ENCODE peak calls at places on chromosomes 6 and 20, in five cellular contexts. C, H, Q, O and P are unnamed samples.

GRCh38 chr6:108616544-108616943 is 55.8 kb downstream of the FOXO3 start:
- DNase-seq in H (no peak), O (no peak), Q (no peak), C (no peak), P (no peak)

GRCh38 chr6:118565317-118565960 is 17.3 kb downstream of the PLN start:
- DNase-seq in Q (no peak), O (peak; percentile 21), H (peak; percentile 17), C (peak; percentile 56), P (peak; percentile 54)

GRCh38 chr20:61875996-61876395 is 189.7 kb downstream of the TAF4 start:
- DNase-seq in H (no peak), C (no peak), O (no peak), Q (no peak), P (no peak)

GRCh38 chr6:116088946-116089345 is 11.7 kb upstream of the NT5DC1 start:
- DNase-seq in C (no peak), Q (no peak), H (no peak), O (peak; percentile 69), P (no peak)

GRCh38 chr20:290081-290831 is at the start of gene C20orf96:
- DNase-seq in Q (peak; percentile 97), O (peak; percentile 87), C (peak; percentile 97), H (peak; percentile 96), P (peak; percentile 84)

GRCh38 chr20:44079968-44080560 is 106.9 kb downstream of the JPH2 start:
- DNase-seq in O (peak; percentile 67), Q (no peak), C (no peak), H (no peak), P (no peak)

GRCh38 chr20:37519508-37520416 is 1.3 kb upstream of the NNAT start:
- DNase-seq in O (no peak), Q (peak; percentile 46), C (no peak), H (peak; percentile 68), P (no peak)

GRCh38 chr20:25065044-25065624 is 7.2 kb upstream of the ACSS1 start:
- DNase-seq in H (no peak), O (no peak), Q (no peak), C (no peak), P (no peak)

GRCh38 chr6:93222071-93222851 is 197.1 kb downstream of the EPHA7 start:
- DNase-seq in C (no peak), Q (peak; percentile 47), H (no peak), O (no peak), P (no peak)

GRCh38 chr20:42603655-42604054 is 586.1 kb downstream of the PTPRT start:
- DNase-seq in C (no peak), Q (no peak), H (no peak), O (no peak), P (no peak)

GRCh38 chr6:159728552-159728951 is 1.2 kb downstream of the WTAP start:
- DNase-seq in O (peak; percentile 19), Q (no peak), C (no peak), H (no peak), P (peak; percentile 5)

GRCh38 chr20:9359561-9360308 is 154.7 kb upstream of the LAMP5 start:
- DNase-seq in Q (peak; percentile 60), C (peak; percentile 78), O (peak; percentile 53), H (peak; percentile 33), P (peak; percentile 30)

GRCh38 chr6:82980086-82980485 is 85.6 kb downstream of the UBE3D start:
- DNase-seq in O (peak; percentile 81), H (no peak), Q (no peak), C (peak; percentile 69), P (peak; percentile 32)

GRCh38 chr6:112150363-112150762 is 63.0 kb downstream of the FAM229B start:
- DNase-seq in C (no peak), O (peak; percentile 43), H (no peak), Q (no peak), P (no peak)

GRCh38 chr6:156582509-156582992 is 194.6 kb upstream of the ARID1B start:
- DNase-seq in O (no peak), Q (no peak), C (no peak), H (no peak), P (peak; percentile 22)

GRCh38 chr6:105713474-105714118 is 310.7 kb upstream of the PREP start:
- DNase-seq in H (no peak), C (no peak), Q (peak; percentile 14), O (no peak), P (no peak)

GRCh38 chr6:30493643-30494250 is 4.4 kb downstream of the HLA-E start:
- DNase-seq in O (no peak), C (no peak), H (no peak), Q (peak; percentile 60), P (no peak)

GRCh38 chr20:51462566-51463276 is 79.8 kb downstream of the NFATC2 start:
- DNase-seq in H (peak; percentile 59), C (no peak), Q (no peak), O (peak; percentile 70), P (no peak)

GRCh38 chr20:24912397-24913075 is 36.5 kb upstream of the CST7 start:
- DNase-seq in Q (no peak), O (no peak), C (no peak), H (no peak), P (no peak)

GRCh38 chr20:48538058-48538825 is 289.6 kb downstream of the PREX1 start:
- DNase-seq in C (peak; percentile 97), O (peak; percentile 97), Q (peak; percentile 48), H (no peak), P (peak; percentile 90)

GRCh38 chr6:31478186-31478950 is 19.6 kb upstream of the MICB start:
- DNase-seq in C (no peak), Q (no peak), O (no peak), H (no peak), P (no peak)

GRCh38 chr6:169839898-169840631 is 88.6 kb downstream of the ERMARD start:
- DNase-seq in C (no peak), Q (no peak), O (no peak), H (peak; percentile 8), P (no peak)

GRCh38 chr6:29943053-29943966 is 978 bp downstream of the HLA-A start:
- DNase-seq in Q (no peak), O (no peak), C (no peak), H (peak; percentile 50), P (no peak)

GRCh38 chr6:35244551-35244950 is 15.0 kb upstream of the ZNF76 start:
- DNase-seq in C (no peak), O (no peak), H (no peak), Q (no peak), P (no peak)

GRCh38 chr20:9262653-9263194 is 193.8 kb downstream of the PLCB4 start:
- DNase-seq in Q (no peak), C (no peak), O (peak; percentile 22), H (no peak), P (no peak)

GRCh38 chr20:43006651-43007375 is 182.9 kb downstream of the PTPRT start:
- DNase-seq in C (no peak), O (no peak), H (no peak), Q (no peak), P (no peak)

GRCh38 chr6:143419526-143419925 is 31.0 kb downstream of the ADAT2 start:
- DNase-seq in O (no peak), C (no peak), Q (no peak), H (no peak), P (no peak)

GRCh38 chr6:35142578-35142977 is 1.4 kb upstream of the TCP11 start:
- DNase-seq in C (peak; percentile 69), Q (no peak), H (no peak), O (no peak), P (peak; percentile 42)

GRCh38 chr6:124741341-124741740 is 220.9 kb upstream of the RNF217 start:
- DNase-seq in Q (no peak), H (no peak), C (no peak), O (peak; percentile 49), P (peak; percentile 57)

GRCh38 chr6:15922510-15923307 is 206.2 kb upstream of the MYLIP start:
- DNase-seq in O (peak; percentile 67), H (no peak), Q (no peak), C (peak; percentile 31), P (no peak)

GRCh38 chr6:6689413-6690143 is 101.1 kb downstream of the LY86 start:
- DNase-seq in C (peak; percentile 83), H (no peak), Q (no peak), O (peak; percentile 65), P (peak; percentile 76)

GRCh38 chr6:159062564-159062945 is 17.8 kb upstream of the TAGAP start:
- DNase-seq in C (no peak), O (no peak), H (no peak), Q (no peak), P (no peak)

DNA sequence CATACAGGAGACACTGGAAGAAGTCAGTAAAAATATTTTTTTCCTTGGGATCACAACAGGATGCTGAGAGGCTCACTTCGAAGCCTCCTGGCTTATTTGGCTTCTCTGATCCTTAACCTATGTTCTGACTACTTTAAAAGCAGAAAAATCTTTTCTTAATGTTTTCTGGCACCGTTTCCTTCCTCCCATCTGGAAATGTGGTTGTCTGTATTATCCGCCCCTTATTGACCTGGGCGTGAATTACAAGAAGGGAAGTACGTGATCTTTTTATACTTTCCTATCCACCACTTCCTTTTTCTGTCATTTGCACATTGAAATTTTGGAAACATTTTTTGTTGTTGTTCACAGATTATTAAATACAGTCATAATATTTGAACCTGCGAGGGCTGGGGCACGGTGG is 379.5 kb downstream of the COL12A1 start:
- DNase-seq in Q (no peak), H (no peak), C (no peak), O (no peak), P (no peak)
- H2AFZ ChIP-seq in Q (no peak overlapping the region), H (no peak overlapping the region), C (no peak overlapping the region), O (peak overlapping the region; percentile 50), P (no peak overlapping the region)

GRCh38 chr20:10924628-10925266 is 250.9 kb upstream of the JAG1 start:
- DNase-seq in O (peak; percentile 87), H (no peak), Q (no peak), C (peak; percentile 84), P (peak; percentile 38)

GRCh38 chr20:10920396-10920795 is 246.6 kb upstream of the JAG1 start:
- DNase-seq in C (no peak), O (no peak), H (no peak), Q (no peak), P (no peak)

GRCh38 chr20:10921491-10922010 is 247.8 kb upstream of the JAG1 start:
- DNase-seq in O (no peak), H (no peak), Q (no peak), C (no peak), P (peak; percentile 38)

GRCh38 chr20:10922941-10923340 is 249.1 kb upstream of the JAG1 start:
- DNase-seq in H (no peak), Q (no peak), C (peak; percentile 97), O (peak; percentile 96), P (peak; percentile 80)

GRCh38 chr20:10922521-10922920 is 248.7 kb upstream of the JAG1 start:
- DNase-seq in C (no peak), Q (no peak), H (no peak), O (no peak), P (no peak)
- H3K4me3 ChIP-seq in C (peak overlapping the region; percentile 23), Q (no peak overlapping the region), H (no peak overlapping the region), O (no peak overlapping the region), P (no peak overlapping the region)

DNA sequence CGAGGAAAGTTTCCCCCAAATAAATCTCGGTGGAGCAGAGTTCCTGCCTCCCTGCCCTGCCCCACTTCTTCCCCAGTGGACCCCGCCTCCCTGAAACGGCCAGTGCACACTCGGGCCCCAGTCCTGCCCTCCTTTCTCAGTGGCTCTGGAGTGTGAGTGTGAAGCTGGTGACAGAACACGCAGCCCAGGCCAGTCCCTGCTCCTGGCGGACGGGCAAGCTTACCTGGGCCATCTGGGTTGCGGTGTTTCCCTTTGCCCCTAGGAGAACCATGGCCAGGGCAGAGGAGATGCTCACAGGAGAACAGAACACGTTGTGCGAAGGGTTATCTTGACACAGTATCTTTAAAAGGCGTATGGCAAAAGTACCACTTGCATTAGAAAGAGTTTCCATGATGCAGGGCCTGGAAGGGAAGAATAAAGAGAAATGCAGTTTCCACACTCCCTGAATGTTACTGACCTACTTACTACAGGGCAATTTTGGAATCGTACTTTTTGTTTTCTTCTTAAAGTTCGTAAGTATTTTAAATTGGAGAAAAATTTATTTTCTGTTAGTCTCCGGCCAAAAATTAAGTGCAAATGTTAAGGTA is 2.8 kb downstream of the SERPINB9 start:
- DNase-seq in H (no peak), Q (no peak), C (no peak), O (no peak), P (no peak)
- H3K4me1 ChIP-seq in H (no peaks in the 10 kb centered on the region), Q (peaks cover 12% of the 10 kb centered on the region), C (no peaks in the 10 kb centered on the region), O (peaks cover 2% of the 10 kb centered on the region), P (peaks cover 6% of the 10 kb centered on the region)

GRCh38 chr6:149440735-149441662 is 40.9 kb downstream of the SUMO4 start:
- DNase-seq in Q (no peak), H (no peak), C (peak; percentile 29), O (peak; percentile 60), P (no peak)
- H2AFZ ChIP-seq in Q (peak overlapping the region; percentile 58), H (no peak overlapping the region), C (peak overlapping the region; percentile 56), O (no peak overlapping the region), P (no peak overlapping the region)